ENCODE peak calls at places on chromosomes 3 and 15, in seven cellular contexts. D is mesendoderm, V is IMR-90, J is trophoblast cell, Z is neuronal stem cell, P is H1, W is mesenchymal stem cell. K is an unnamed sample.

GRCh38 chr3:35664460-35664919 is 25.2 kb downstream of the ARPP21 start:
- DNase-seq in D (peak), V (peak), J (no peak), Z (no peak), P (peak), W (no peak), K (peak)

GRCh38 chr3:139577899-139578298 is 38.4 kb upstream of the RBP1 start:
- DNase-seq in D (peak), V (no peak), J (no peak), Z (no peak), P (no peak), W (no peak), K (peak)

GRCh38 chr3:141844108-141844507 is 32.3 kb upstream of the ATP1B3 start:
- DNase-seq in D (no peak), V (no peak), J (no peak), Z (no peak), P (no peak), W (no peak), K (no peak)

GRCh38 chr3:156602424-156602823 is 47.5 kb upstream of the SSR3 start:
- DNase-seq in D (no peak), V (no peak), J (no peak), Z (no peak), P (no peak), W (peak), K (no peak)

GRCh38 chr3:33884204-33884561 is 85.8 kb downstream of the PDCD6IP start:
- DNase-seq in D (peak), V (no peak), J (no peak), Z (no peak), P (no peak), W (no peak), K (peak)

GRCh38 chr3:169863458-169863899 is 6.3 kb downstream of the LRRC31 start:
- DNase-seq in D (peak), V (peak), J (peak), Z (peak), P (peak), W (peak), K (peak)

GRCh38 chr3:151146071-151146730 is 56.8 kb downstream of the GPR171 start:
- DNase-seq in D (peak), V (peak), J (peak), Z (peak), P (peak), W (peak), K (peak)

GRCh38 chr3:111588527-111588926 is 6.6 kb downstream of the ZBED2 start:
- DNase-seq in D (no peak), V (peak), J (no peak), Z (no peak), P (no peak), W (no peak), K (no peak)

GRCh38 chr3:146781059-146781458 is 175.9 kb upstream of the PLSCR5 start:
- DNase-seq in D (peak), V (no peak), J (no peak), Z (peak), P (no peak), W (no peak), K (peak)

GRCh38 chr3:9067352-9067975 is 104.2 kb upstream of the RAD18 start:
- DNase-seq in D (peak), V (peak), J (peak), Z (peak), P (peak), W (peak), K (peak)

GRCh38 chr15:75170711-75171341 is 30.9 kb upstream of the C15orf39 start:
- DNase-seq in D (no peak), V (no peak), J (no peak), Z (no peak), P (no peak), W (peak), K (no peak)

GRCh38 chr3:140206196-140207040 is 271.4 kb downstream of the CLSTN2 start:
- DNase-seq in D (peak), V (peak), J (no peak), Z (peak), P (no peak), W (no peak), K (peak)

GRCh38 chr3:156762631-156763185 is 63.4 kb upstream of the LEKR1 start:
- DNase-seq in D (no peak), V (peak), J (no peak), Z (no peak), P (no peak), W (peak), K (no peak)

GRCh38 chr3:149850787-149851582 is 38.0 kb downstream of the RNF13 start:
- DNase-seq in D (peak), V (no peak), J (no peak), Z (no peak), P (no peak), W (no peak), K (no peak)

GRCh38 chr15:49044761-49045571 is 1.3 kb downstream of the SECISBP2L start:
- DNase-seq in D (peak), V (peak), J (no peak), Z (no peak), P (no peak), W (no peak), K (no peak)

GRCh38 chr3:24494616-24495333 is at the start of gene THRB:
- DNase-seq in D (peak), V (no peak), J (peak), Z (peak), P (peak), W (peak), K (peak)

GRCh38 chr3:138944136-138944658 is 2.7 kb downstream of the FOXL2 start:
- DNase-seq in D (peak), V (no peak), J (no peak), Z (no peak), P (peak), W (no peak), K (peak)

GRCh38 chr3:142003291-142003690 is 126.8 kb downstream of the ATP1B3 start:
- DNase-seq in D (no peak), V (no peak), J (no peak), Z (no peak), P (no peak), W (no peak), K (no peak)

GRCh38 chr15:87556886-87557285 is 699.7 kb downstream of the NTRK3 start:
- DNase-seq in D (no peak), V (no peak), J (no peak), Z (no peak), P (no peak), W (no peak), K (no peak)

GRCh38 chr15:65132841-65133549 is 613 bp downstream of the PDCD7 start:
- DNase-seq in D (peak), V (peak), J (peak), Z (peak), P (peak), W (peak), K (peak)

GRCh38 chr3:11719406-11720219 is 75.9 kb upstream of the VGLL4 start:
- DNase-seq in D (peak), V (peak), J (peak), Z (peak), P (peak), W (peak), K (peak)

GRCh38 chr3:155015776-155016451 is 64.2 kb upstream of the MME start:
- DNase-seq in D (no peak), V (no peak), J (no peak), Z (no peak), P (no peak), W (no peak), K (no peak)

GRCh38 chr15:74402873-74403589 is 30.7 kb downstream of the SEMA7A start:
- DNase-seq in D (no peak), V (no peak), J (no peak), Z (no peak), P (no peak), W (no peak), K (no peak)

GRCh38 chr3:130539005-130539404 is 22.0 kb downstream of the COL6A6 start:
- DNase-seq in D (peak), V (peak), J (peak), Z (peak), P (peak), W (peak), K (peak)

GRCh38 chr15:85582076-85582718 is 201.8 kb downstream of the AKAP13 start:
- DNase-seq in D (no peak), V (peak), J (no peak), Z (no peak), P (no peak), W (no peak), K (no peak)

GRCh38 chr15:60511351-60512157 is 32.6 kb upstream of the ICE2 start:
- DNase-seq in D (no peak), V (peak), J (no peak), Z (no peak), P (no peak), W (no peak), K (no peak)

GRCh38 chr15:92624401-92624991 is 31.1 kb downstream of the FAM174B start:
- DNase-seq in D (no peak), V (no peak), J (peak), Z (no peak), P (no peak), W (no peak), K (no peak)

GRCh38 chr3:52014613-52015012 is 18.9 kb upstream of the RPL29 start:
- DNase-seq in D (peak), V (no peak), J (no peak), Z (no peak), P (peak), W (peak), K (peak)

GRCh38 chr3:13500133-13500885 is 20.2 kb downstream of the HDAC11 start:
- DNase-seq in D (peak), V (no peak), J (no peak), Z (peak), P (peak), W (peak), K (peak)

GRCh38 chr3:189289251-189289650 is 117.5 kb downstream of the TPRG1 start:
- DNase-seq in D (no peak), V (no peak), J (no peak), Z (no peak), P (no peak), W (no peak), K (no peak)

GRCh38 chr3:189282751-189283150 is 111.0 kb downstream of the TPRG1 start:
- DNase-seq in D (no peak), V (no peak), J (no peak), Z (no peak), P (no peak), W (no peak), K (no peak)

GRCh38 chr3:189288348-189289235 is 116.8 kb downstream of the TPRG1 start:
- DNase-seq in D (no peak), V (no peak), J (no peak), Z (no peak), P (no peak), W (no peak), K (no peak)

GRCh38 chr3:189282189-189282588 is 110.4 kb downstream of the TPRG1 start:
- DNase-seq in D (no peak), V (no peak), J (no peak), Z (no peak), P (no peak), W (no peak), K (no peak)

DNA sequence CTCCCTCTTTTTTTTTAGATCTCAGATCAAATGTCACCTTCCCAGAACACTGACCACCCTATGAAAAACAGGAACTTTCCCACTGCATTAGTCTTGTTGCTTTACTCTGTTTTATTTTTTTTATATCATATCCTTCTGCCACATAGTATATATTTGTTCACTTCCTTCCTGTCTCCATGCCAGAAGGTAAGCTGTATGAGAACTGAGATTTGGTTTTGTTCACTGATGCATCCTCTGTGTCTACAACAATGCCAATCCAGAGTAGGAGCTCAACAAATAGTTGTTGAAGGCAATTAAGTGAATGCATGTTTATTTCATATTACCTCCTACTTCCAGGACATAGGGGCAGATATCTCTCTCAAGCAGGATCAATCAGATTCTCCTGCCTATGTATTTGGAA is 114.4 kb downstream of the TPRG1 start:
- DNase-seq in D (no peak), V (no peak), J (no peak), Z (no peak), P (no peak), W (no peak), K (no peak)
- H3K23ac ChIP-seq in D (no peak), V (no peak), J (no peak), Z (no peak), P (no peak), W (no peak), K (no peak)

DNA sequence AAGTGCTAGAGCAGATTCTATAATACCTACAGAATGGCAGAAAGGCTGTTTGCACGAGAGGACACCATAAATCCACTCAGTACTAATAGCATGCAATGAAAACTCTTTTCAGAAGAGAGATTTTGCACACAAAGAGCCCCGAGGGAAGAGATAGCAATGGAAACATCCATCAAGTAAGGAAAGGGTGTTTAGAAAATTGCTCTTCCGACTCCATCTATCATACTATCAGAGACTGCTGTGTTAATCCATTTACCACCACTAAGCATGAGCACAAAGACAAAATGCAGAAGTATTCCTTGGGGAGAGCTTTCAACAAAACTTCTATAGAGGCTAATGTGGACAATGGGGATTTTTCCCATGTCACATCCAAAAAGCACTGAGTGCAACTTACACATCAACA is 72.1 kb upstream of the PLAAT1 start:
- DNase-seq in D (no peak), V (no peak), J (no peak), Z (no peak), P (no peak), W (no peak), K (no peak)
- H3K18ac ChIP-seq in D (no peak), V (no peak), J (no peak), Z (no peak), P (no peak), W (no peak), K (no peak)

DNA sequence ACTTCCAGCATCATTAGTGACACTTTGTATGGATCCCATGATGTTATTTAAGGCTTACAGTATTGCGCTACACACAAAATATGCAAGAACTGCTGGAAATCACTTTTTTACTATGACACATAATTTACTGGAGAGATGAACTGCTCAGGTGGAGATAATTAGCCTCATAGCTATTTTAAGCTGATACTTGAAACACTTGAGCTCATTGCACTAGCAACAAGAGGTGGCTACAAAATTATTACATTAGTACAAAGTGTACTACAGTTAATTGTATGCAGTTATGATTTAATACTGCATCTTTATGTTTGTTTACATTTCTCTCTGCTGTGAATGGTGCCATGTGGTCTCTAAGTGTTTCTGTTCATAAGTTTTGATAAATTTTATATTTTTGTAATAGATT is 6.5 kb upstream of the LZTFL1 start:
- DNase-seq in D (no peak), V (no peak), J (no peak), Z (no peak), P (no peak), W (no peak), K (no peak)
- H3K23ac ChIP-seq in D (no peak), V (no peak), J (no peak), Z (no peak), P (no peak), W (no peak), K (no peak)

DNA sequence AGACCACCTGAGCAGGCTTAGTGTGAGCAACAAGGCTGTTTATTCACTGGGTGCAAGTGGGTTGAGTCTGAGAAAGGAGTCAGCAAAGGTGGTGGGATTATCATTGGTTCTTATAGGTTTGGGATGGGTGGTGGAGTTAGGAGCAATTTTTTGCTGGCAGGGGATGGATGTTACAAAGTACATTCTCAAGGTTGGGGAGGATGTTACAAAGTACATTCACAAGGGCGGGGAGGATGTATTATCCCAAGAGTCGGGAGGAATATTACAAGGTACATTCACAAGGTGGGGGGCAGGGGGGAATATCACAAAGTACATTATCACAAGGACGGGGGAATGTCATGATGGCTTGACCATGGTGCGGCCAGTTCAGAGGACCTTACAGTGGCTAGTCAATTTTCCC is 32.9 kb upstream of the OSBPL11 start:
- DNase-seq in D (no peak), V (no peak), J (no peak), Z (no peak), P (no peak), W (no peak), K (no peak)
- H3K18ac ChIP-seq in D (no peak), V (no peak), J (no peak), Z (no peak), P (no peak), W (no peak), K (no peak)

GRCh38 chr3:49131040-49131439 is 1.8 kb downstream of the LAMB2 start:
- DNase-seq in D (no peak), V (no peak), J (no peak), Z (no peak), P (no peak), W (no peak), K (no peak)

GRCh38 chr3:49133226-49133951 is 539 bp upstream of the LAMB2 start:
- DNase-seq in D (peak), V (peak), J (peak), Z (peak), P (peak), W (peak), K (peak)

GRCh38 chr3:49131576-49131975 is 1.3 kb downstream of the LAMB2 start:
- DNase-seq in D (no peak), V (no peak), J (no peak), Z (no peak), P (no peak), W (no peak), K (no peak)

GRCh38 chr3:49132073-49132436 is 795 bp downstream of the LAMB2 start:
- DNase-seq in D (no peak), V (no peak), J (no peak), Z (no peak), P (no peak), W (no peak), K (no peak)

GRCh38 chr3:49132437-49133225 is at the start of gene LAMB2:
- DNase-seq in D (peak), V (peak), J (peak), Z (peak), P (peak), W (peak), K (peak)
- H3K23ac ChIP-seq in D (peak), V (peak), J (no peak), Z (peak), P (no peak), W (no peak), K (no peak)

GRCh38 chr15:101439285-101439919 is 50.1 kb downstream of the PCSK6 start:
- DNase-seq in D (no peak), V (no peak), J (no peak), Z (no peak), P (peak), W (peak), K (no peak)

GRCh38 chr15:101438482-101439284 is 50.8 kb downstream of the PCSK6 start:
- DNase-seq in D (no peak), V (no peak), J (no peak), Z (no peak), P (peak), W (no peak), K (no peak)

GRCh38 chr15:101436526-101436925 is 53.0 kb downstream of the PCSK6 start:
- DNase-seq in D (no peak), V (no peak), J (no peak), Z (no peak), P (peak), W (no peak), K (no peak)

GRCh38 chr15:101437209-101437608 is 52.3 kb downstream of the PCSK6 start:
- DNase-seq in D (no peak), V (no peak), J (no peak), Z (no peak), P (peak), W (no peak), K (no peak)

GRCh38 chr15:101437618-101438481 is 51.7 kb downstream of the PCSK6 start:
- DNase-seq in D (no peak), V (no peak), J (no peak), Z (no peak), P (peak), W (no peak), K (no peak)
- H3K18ac ChIP-seq in D (no peak), V (no peak), J (no peak), Z (peak), P (peak), W (no peak), K (no peak)

DNA sequence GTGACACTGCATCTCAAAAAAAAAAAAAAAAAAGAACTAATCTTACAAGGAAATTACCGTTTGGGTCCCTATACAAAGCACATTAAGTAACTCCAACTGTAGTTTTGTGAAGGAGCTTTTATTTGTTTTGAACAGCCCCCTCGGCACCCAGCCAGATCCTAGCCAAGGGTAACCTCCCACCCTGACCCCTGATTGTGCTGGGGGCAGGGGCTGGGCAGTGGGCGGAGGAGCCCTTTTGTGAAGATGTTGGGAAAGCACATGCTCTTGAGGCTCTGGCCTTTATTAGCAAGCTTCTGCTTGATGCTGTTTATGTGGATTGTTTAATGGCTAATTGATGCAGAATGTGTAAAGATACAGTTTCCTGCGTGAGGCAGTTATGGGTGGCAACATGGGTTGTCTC is 136.4 kb downstream of the MAP2K5 start:
- DNase-seq in D (no peak), V (no peak), J (no peak), Z (peak), P (no peak), W (no peak), K (no peak)
- H3K23ac ChIP-seq in D (no peak), V (no peak), J (no peak), Z (no peak), P (no peak), W (no peak), K (no peak)

K was measured in H9.